ENCODE peak calls at places on chromosomes 6 and 20, in five cellular contexts. K is WTC11, Q is GM12878, H is H1, T is HepG2. L is an unnamed sample.
A peak's percentile ranks its signal among the peaks of the same experiment; 100 is the strongest.

GRCh38 chr6:74733830-74734591 is 471.8 kb downstream of the COL12A1 start:
- DNase-seq in K (no peak), Q (no peak), H (no peak), T (no peak), L (no peak)

GRCh38 chr6:149716584-149716983 is 1.3 kb downstream of the LATS1 start:
- DNase-seq in K (no peak), Q (no peak), H (no peak), T (no peak), L (no peak)

GRCh38 chr6:6688951-6689350 is 100.4 kb downstream of the LY86 start:
- DNase-seq in K (no peak), Q (no peak), H (no peak), T (no peak), L (no peak)

GRCh38 chr20:32116079-32116521 is 6.6 kb downstream of the TM9SF4 start:
- DNase-seq in K (no peak), Q (no peak), H (no peak), T (no peak), L (no peak)

GRCh38 chr20:10218536-10219451 is at the start of gene SNAP25:
- DNase-seq in K (peak; percentile 81), Q (no peak), H (peak; percentile 87), T (no peak), L (peak; percentile 75)

GRCh38 chr6:441126-441920 is 49.8 kb downstream of the IRF4 start:
- DNase-seq in K (no peak), Q (no peak), H (no peak), T (no peak), L (no peak)

GRCh38 chr6:126826315-126826714 is 292.2 kb upstream of the RSPO3 start:
- DNase-seq in K (no peak), Q (no peak), H (no peak), T (no peak), L (no peak)

GRCh38 chr20:51346686-51347485 is 195.6 kb downstream of the NFATC2 start:
- DNase-seq in K (no peak), Q (no peak), H (no peak), T (no peak), L (no peak)

GRCh38 chr20:7147220-7147601 is 379.7 kb downstream of the BMP2 start:
- DNase-seq in K (no peak), Q (no peak), H (no peak), T (peak; percentile 82), L (no peak)

GRCh38 chr20:41213150-41213820 is 75.9 kb downstream of the PLCG1 start:
- DNase-seq in K (no peak), Q (no peak), H (no peak), T (no peak), L (no peak)

GRCh38 chr20:32524871-32525501 is 60.1 kb downstream of the NOL4L start:
- DNase-seq in K (no peak), Q (no peak), H (no peak), T (no peak), L (no peak)

GRCh38 chr20:47735412-47736400 is 49.6 kb downstream of the SULF2 start:
- DNase-seq in K (no peak), Q (no peak), H (no peak), T (peak; percentile 31), L (no peak)

GRCh38 chr6:34272022-34272926 is 23.5 kb upstream of the SMIM29 start:
- DNase-seq in K (peak; percentile 29), Q (no peak), H (peak; percentile 53), T (peak; percentile 31), L (peak; percentile 41)

GRCh38 chr6:111972714-111973678 is 80.9 kb upstream of the CCN6 start:
- DNase-seq in K (no peak), Q (no peak), H (no peak), T (no peak), L (no peak)

GRCh38 chr6:158669145-158670035 is 19.5 kb downstream of the SYTL3 start:
- DNase-seq in K (no peak), Q (no peak), H (no peak), T (no peak), L (no peak)

GRCh38 chr6:158283304-158284005 is 28.8 kb upstream of the TULP4 start:
- DNase-seq in K (peak; percentile 25), Q (no peak), H (no peak), T (no peak), L (no peak)

GRCh38 chr6:6283747-6284146 is 36.7 kb downstream of the F13A1 start:
- DNase-seq in K (no peak), Q (no peak), H (no peak), T (no peak), L (no peak)

GRCh38 chr6:37072526-37072925 is 67.1 kb downstream of the FGD2 start:
- DNase-seq in K (no peak), Q (no peak), H (no peak), T (no peak), L (no peak)

GRCh38 chr6:125220712-125221111 is 67.1 kb downstream of the TPD52L1 start:
- DNase-seq in K (no peak), Q (no peak), H (no peak), T (no peak), L (no peak)

GRCh38 chr6:41194386-41194785 is 6.6 kb downstream of the TREML2 start:
- DNase-seq in K (no peak), Q (no peak), H (peak; percentile 17), T (no peak), L (no peak)
- TF ChIP-seq ATF2 in K (no peak), Q (no peak), H (no peak), T (no peak), L (no peak)

DNA sequence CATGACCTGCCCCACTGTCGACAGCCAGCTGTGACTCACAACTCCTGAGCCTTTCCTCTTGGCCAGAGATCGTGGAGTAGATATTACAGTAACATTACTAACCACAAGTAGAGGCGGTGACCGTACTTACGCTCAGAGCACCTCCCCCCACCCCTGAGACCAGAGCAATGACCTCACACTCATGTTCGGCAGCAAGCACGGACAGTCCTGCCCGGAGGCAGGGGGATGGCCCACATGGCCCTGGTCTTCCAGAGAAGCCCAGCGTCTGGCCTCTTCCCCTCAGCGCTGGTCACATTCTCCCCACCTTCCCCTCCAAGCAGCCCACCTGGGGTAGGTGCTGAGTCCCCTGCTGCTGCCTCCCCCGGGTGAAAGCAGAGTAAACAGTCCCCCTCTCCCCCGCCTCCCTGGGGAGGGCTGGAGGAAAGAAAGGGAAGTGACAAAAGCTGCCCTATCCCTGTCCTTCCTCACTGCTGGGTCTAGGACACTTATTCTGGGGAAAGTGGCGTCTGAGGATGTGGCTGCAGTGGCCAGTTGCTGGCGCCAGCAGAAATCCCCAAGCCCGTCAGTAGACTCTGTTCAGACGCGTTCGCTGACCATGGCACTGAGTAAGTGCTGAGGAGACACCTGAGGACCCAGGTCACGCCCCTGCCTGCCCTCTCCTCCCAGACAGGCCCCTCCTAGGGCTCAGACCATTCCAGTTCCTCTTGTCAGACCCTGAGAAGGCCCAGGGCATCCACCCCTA is 68.5 kb downstream of the MRPL14 start:
- DNase-seq in K (no peak), Q (no peak), H (no peak), T (peak; percentile 88), L (peak; percentile 99)
- TF ChIP-seq ATF2 in K (no peak), Q (no peak), H (no peak), T (peak; percentile 69), L (peak; percentile 97)

GRCh38 chr6:168130683-168131371 is 51.8 kb upstream of the FRMD1 start:
- DNase-seq in K (no peak), Q (no peak), H (peak; percentile 45), T (no peak), L (no peak)

GRCh38 chr6:168132531-168133184 is 53.6 kb upstream of the FRMD1 start:
- DNase-seq in K (peak; percentile 75), Q (no peak), H (peak; percentile 81), T (peak; percentile 53), L (peak; percentile 40)

GRCh38 chr6:168133186-168133585 is 54.2 kb upstream of the FRMD1 start:
- DNase-seq in K (no peak), Q (no peak), H (peak; percentile 53), T (no peak), L (no peak)

GRCh38 chr6:168130168-168130651 is 51.2 kb upstream of the FRMD1 start:
- DNase-seq in K (no peak), Q (no peak), H (peak; percentile 42), T (no peak), L (no peak)

GRCh38 chr6:168131464-168132415 is 52.7 kb upstream of the FRMD1 start:
- DNase-seq in K (peak; percentile 44), Q (no peak), H (peak; percentile 50), T (no peak), L (no peak)
- TF ChIP-seq ATF2 in K (no peak), Q (no peak), H (no peak), T (no peak), L (no peak)

GRCh38 chr20:1813101-1813529 is 82.1 kb upstream of the SIRPA start:
- DNase-seq in K (no peak), Q (no peak), H (no peak), T (peak; percentile 78), L (no peak)
- TF ChIP-seq ATF2 in K (no peak), Q (no peak), H (no peak), T (no peak), L (no peak)

DNA sequence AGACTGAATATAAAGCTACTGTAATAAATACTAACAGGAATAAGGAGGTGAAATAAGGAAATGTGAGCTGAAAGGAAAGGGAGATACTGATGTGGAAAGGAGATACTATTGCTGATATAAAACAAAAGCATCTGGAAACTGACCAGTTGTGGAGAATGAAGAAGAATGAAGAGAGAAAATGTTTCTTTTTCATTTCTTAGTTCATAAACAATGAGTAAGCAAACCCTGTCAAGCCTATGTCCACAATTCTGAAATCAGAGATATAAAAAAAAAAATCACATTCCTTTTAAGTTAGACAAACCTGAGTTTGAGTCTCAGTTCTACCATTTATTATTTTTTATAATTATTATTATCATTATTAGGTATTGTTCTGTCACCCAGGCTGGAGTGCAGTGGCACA is 121.6 kb upstream of the GJE1 start:
- DNase-seq in K (no peak), Q (no peak), H (no peak), T (no peak), L (no peak)
- TF ChIP-seq ATF2 in K (no peak), Q (no peak), H (no peak), T (no peak), L (no peak)

GRCh38 chr6:57221191-57221935 is 744 bp downstream of the RAB23 start:
- DNase-seq in K (peak; percentile 88), Q (no peak), H (peak; percentile 87), T (peak; percentile 62), L (peak; percentile 71)
- TF ChIP-seq ATF2 in K (no peak), Q (no peak), H (no peak), T (no peak), L (no peak)

DNA sequence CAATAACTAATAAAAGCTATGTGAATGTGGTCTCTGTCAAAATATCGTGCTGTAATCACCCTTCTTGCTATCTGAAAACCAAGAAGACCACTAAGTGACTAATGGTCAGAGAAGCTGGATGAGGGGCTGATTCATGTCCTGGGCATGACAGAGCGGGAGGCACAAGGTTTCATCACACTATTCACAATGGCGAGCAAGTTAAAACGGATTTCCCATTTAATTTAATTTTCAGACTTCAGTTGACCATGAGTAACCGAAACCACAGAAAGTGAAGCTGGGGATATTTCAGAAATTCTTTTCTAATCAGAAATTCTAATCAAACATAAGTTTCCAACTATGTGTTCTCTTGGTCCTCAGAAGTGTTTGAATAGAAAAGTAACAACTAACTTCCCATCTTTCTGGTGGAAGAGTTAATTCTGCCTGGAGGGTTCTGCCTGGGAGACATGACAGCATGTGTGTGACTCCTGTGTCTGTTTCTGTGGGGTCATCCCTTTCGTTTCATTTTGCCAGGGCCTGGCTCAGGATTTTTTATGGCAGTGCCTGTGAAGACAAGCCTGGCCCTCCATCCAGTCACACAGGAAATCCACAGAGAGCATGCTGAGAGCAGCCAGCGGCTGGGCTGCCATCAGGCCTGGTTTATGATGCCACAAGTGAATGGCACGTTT is 98.9 kb downstream of the FAM120B start:
- DNase-seq in K (no peak), Q (no peak), H (no peak), T (no peak), L (no peak)
- TF ChIP-seq ATF2 in K (no peak), Q (no peak), H (no peak), T (no peak), L (no peak)

GRCh38 chr6:163943647-163944395 is 529.3 kb downstream of the QKI start:
- DNase-seq in K (peak; percentile 57), Q (no peak), H (peak; percentile 68), T (no peak), L (no peak)
- TF ChIP-seq ATF2 in K (no peak), Q (no peak), H (no peak), T (no peak), L (no peak)